ENCODE peak calls at places on chromosomes 6 and 20, in nine cellular contexts. N is CD8-positive, alpha-beta T cell; G is stomach; P is brain microvascular endothelial cell; S is lung; J is GM12878; E is mammary epithelial cell; V is effector memory CD4-positive, alpha-beta T cell; R is RWPE1. L is an unnamed sample.

GRCh38 chr20:49896204-49896603 is 19.1 kb downstream of the SPATA2 start:
- DNase-seq in J (no peak), E (no peak), R (no peak), N (no peak), S (no peak), V (no peak), G (no peak), P (no peak), L (peak)

GRCh38 chr20:4091332-4092135 is 76.2 kb upstream of the RNF24 start:
- DNase-seq in G (peak), E (peak), P (peak), N (peak), J (no peak), S (peak), R (peak), V (no peak), L (peak)

GRCh38 chr6:455006-455585 is 63.5 kb downstream of the IRF4 start:
- DNase-seq in N (no peak), J (no peak), S (no peak), V (no peak), G (no peak), E (no peak), R (peak), P (no peak), L (no peak)

GRCh38 chr6:105740946-105741605 is 338.2 kb upstream of the PREP start:
- DNase-seq in R (no peak), G (no peak), J (no peak), P (no peak), E (no peak), S (no peak), V (no peak), N (no peak), L (no peak)

GRCh38 chr6:151609146-151609962 is 115.5 kb downstream of the CCDC170 start:
- DNase-seq in R (no peak), G (no peak), N (no peak), S (no peak), J (no peak), V (no peak), E (no peak), P (no peak), L (no peak)

GRCh38 chr20:36849333-36850065 is 26.4 kb upstream of the TLDC2 start:
- DNase-seq in P (no peak), J (no peak), S (no peak), N (no peak), E (no peak), V (no peak), R (no peak), G (no peak), L (no peak)

GRCh38 chr6:106053484-106053883 is 32.7 kb upstream of the PRDM1 start:
- DNase-seq in P (no peak), R (no peak), S (peak), N (no peak), E (no peak), V (no peak), G (no peak), J (no peak), L (no peak)

GRCh38 chr6:68339488-68339887 is 295.6 kb upstream of the ADGRB3 start:
- DNase-seq in J (no peak), G (no peak), P (no peak), V (no peak), R (no peak), S (no peak), N (no peak), E (no peak), L (no peak)

GRCh38 chr6:165110871-165111270 is 198.5 kb downstream of the C6orf118 start:
- DNase-seq in G (no peak), R (no peak), P (no peak), J (no peak), E (no peak), V (no peak), N (no peak), S (no peak), L (no peak)

GRCh38 chr6:131167773-131168172 is 32.5 kb downstream of the AKAP7 start:
- DNase-seq in J (no peak), P (no peak), V (no peak), G (no peak), R (no peak), E (no peak), S (no peak), N (no peak), L (no peak)

GRCh38 chr6:52186075-52186474 is at the start of gene IL17A:
- DNase-seq in S (no peak), J (no peak), E (no peak), N (no peak), P (no peak), G (no peak), R (no peak), V (no peak), L (no peak)

GRCh38 chr6:153056308-153056707 is 53.8 kb upstream of the MTRF1L start:
- DNase-seq in S (no peak), E (peak), P (no peak), J (no peak), R (no peak), V (no peak), N (no peak), G (no peak), L (no peak)

GRCh38 chr6:13203145-13203544 is 125.2 kb downstream of the TBC1D7 start:
- DNase-seq in S (no peak), G (no peak), J (no peak), R (no peak), V (no peak), P (no peak), E (no peak), N (no peak), L (peak)

GRCh38 chr6:122730775-122731386 is 48.6 kb upstream of the FABP7 start:
- DNase-seq in N (no peak), S (no peak), E (peak), G (no peak), R (peak), J (no peak), P (peak), V (no peak), L (no peak)

GRCh38 chr6:24743265-24743943 is 24.4 kb upstream of the C6orf62 start:
- DNase-seq in E (peak), P (peak), R (peak), J (peak), G (peak), N (no peak), S (peak), V (no peak), L (no peak)

GRCh38 chr20:32465092-32465900 is 107.2 kb downstream of the ASXL1 start:
- DNase-seq in P (peak), J (no peak), R (no peak), G (peak), N (no peak), E (peak), V (no peak), S (peak), L (peak)

GRCh38 chr6:153125032-153125431 is 6.0 kb downstream of the RGS17 start:
- DNase-seq in P (no peak), E (no peak), S (no peak), G (no peak), J (no peak), R (no peak), N (no peak), V (no peak), L (no peak)

GRCh38 chr6:137547601-137548000 is 53.4 kb upstream of the OLIG3 start:
- DNase-seq in R (no peak), J (no peak), S (no peak), P (no peak), G (no peak), N (no peak), E (no peak), V (no peak), L (no peak)

GRCh38 chr6:91562955-91563354 is 976.1 kb upstream of the MAP3K7 start:
- DNase-seq in V (no peak), G (no peak), R (no peak), S (no peak), E (no peak), N (no peak), J (no peak), P (peak), L (no peak)

GRCh38 chr20:1212607-1213396 is 9.5 kb downstream of the C20orf202 start:
- DNase-seq in J (no peak), E (peak), N (peak), S (peak), R (peak), P (peak), V (peak), G (peak), L (peak)

GRCh38 chr20:35616465-35617396 is 1.1 kb downstream of the SPAG4 start:
- DNase-seq in G (peak), V (peak), E (peak), S (peak), R (peak), P (peak), N (peak), J (peak), L (peak)

GRCh38 chr6:53069431-53069830 is 4.2 kb downstream of the FBXO9 start:
- DNase-seq in P (no peak), G (no peak), S (no peak), V (no peak), N (no peak), E (no peak), J (no peak), R (no peak), L (no peak)

GRCh38 chr20:38303908-38304379 is at the start of gene BPI:
- DNase-seq in S (peak), V (no peak), R (no peak), G (peak), J (no peak), E (no peak), N (no peak), P (no peak), L (peak)

GRCh38 chr20:44176833-44177533 is 10.0 kb downstream of the JPH2 start:
- DNase-seq in G (peak), N (no peak), V (no peak), R (peak), S (no peak), J (no peak), E (no peak), P (no peak), L (no peak)

GRCh38 chr6:4583026-4583425 is 193.2 kb upstream of the CDYL start:
- DNase-seq in P (peak), G (no peak), R (no peak), E (no peak), S (no peak), V (no peak), N (no peak), J (no peak), L (no peak)

GRCh38 chr6:38871745-38872568 is 156.8 kb downstream of the DNAH8 start:
- DNase-seq in E (peak), R (peak), S (peak), J (no peak), N (peak), V (peak), P (peak), G (peak), L (peak)

GRCh38 chr20:47642118-47642517 is 140.4 kb downstream of the NCOA3 start:
- DNase-seq in P (no peak), S (no peak), J (no peak), N (no peak), R (no peak), G (no peak), V (no peak), E (no peak), L (no peak)

GRCh38 chr6:15870354-15871043 is 207.7 kb upstream of the DTNBP1 start:
- DNase-seq in R (no peak), P (peak), S (no peak), V (no peak), G (no peak), E (no peak), J (no peak), N (no peak), L (peak)

DNA sequence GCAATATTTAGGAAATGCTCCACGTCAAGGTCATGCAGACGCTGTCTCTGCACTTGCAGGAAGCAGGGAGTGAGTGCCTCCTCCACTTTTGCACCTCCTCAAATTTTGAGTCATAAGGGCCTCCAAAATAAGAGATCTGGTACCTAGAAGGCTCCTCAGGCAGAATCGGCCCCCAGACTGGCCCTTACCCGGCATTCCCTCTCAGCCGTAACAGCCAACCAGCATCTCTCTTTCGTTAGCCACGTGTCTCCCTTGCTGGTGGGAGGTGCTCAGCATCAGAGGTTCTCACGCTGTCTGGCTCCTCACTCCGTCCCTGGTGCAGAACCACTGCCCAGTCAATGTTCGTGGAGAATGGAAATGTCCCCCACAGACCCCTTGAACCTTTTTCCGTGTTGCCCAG is 75.3 kb downstream of the ANKRD60 start:
- DNase-seq in V (no peak), G (no peak), E (no peak), P (no peak), R (no peak), S (no peak), J (no peak), N (no peak), L (no peak)
- H3K27ac ChIP-seq in V (no peak), G (no peak), E (no peak), P (no peak), R (no peak), S (no peak), J (no peak), N (no peak), L (no peak)

GRCh38 chr6:40172272-40172671 is 238.0 kb upstream of the MOCS1 start:
- DNase-seq in S (no peak), N (no peak), G (no peak), P (no peak), R (no peak), J (no peak), E (no peak), V (no peak), L (no peak)
- H3K27ac ChIP-seq in S (no peak), N (no peak), G (no peak), P (no peak), R (no peak), J (no peak), E (no peak), V (no peak), L (no peak)

DNA sequence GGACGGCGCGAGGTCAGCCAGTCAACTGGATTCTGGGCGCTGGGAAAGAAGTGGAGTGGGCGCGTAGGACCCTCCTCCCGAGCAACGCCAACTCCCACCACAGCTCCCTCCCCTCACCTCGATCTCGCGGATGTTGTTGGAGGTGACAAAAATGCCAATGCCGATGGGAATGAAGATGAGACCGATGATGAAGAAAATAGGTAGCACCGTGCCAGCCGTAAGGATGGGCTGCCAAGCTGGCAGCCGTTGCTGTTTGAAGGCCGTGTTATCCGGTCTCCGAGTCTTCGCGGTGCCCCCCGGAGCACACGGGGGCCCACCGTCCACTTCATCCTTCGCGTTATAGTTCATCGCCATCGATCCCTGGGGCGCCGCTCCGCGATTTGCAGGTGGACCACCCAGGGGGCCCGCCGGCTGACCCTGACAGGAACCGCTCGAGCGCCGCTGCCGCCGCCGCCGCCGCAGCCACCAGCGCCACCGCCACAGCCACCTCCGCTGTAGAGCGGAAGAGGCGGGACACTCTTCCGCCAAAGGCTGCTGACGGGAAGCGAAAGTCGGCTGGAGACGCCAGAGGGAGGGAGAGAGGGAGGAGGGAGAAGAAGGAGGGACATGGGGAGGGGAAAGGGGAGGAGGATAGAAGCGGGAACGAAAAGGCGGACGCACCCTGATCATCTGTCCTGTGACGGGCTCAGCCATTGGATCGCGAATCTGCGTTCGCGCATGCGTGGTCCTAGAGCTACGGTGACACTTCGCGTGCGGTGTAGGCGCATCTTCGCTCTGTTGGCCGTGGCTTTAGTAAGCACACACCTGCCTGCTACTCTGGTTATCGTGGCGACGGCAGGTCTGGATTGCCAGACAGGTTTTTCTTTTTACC is at the start of gene TMEM30A:
- DNase-seq in S (peak), E (peak), G (peak), J (peak), P (peak), R (peak), N (peak), V (peak), L (peak)
- H3K27ac ChIP-seq in S (peak), E (peak), G (peak), J (peak), P (peak), R (peak), N (peak), V (peak), L (peak)

GRCh38 chr20:13865825-13866351 is 81.1 kb downstream of the NDUFAF5 start:
- DNase-seq in G (no peak), R (no peak), N (no peak), V (no peak), J (no peak), E (peak), P (no peak), S (no peak), L (peak)
- H3K27ac ChIP-seq in G (peak), R (no peak), N (no peak), V (no peak), J (no peak), E (no peak), P (no peak), S (no peak), L (peak)

GRCh38 chr20:13285408-13285807 is 64.3 kb downstream of the ISM1 start:
- DNase-seq in S (no peak), E (no peak), P (no peak), R (no peak), J (no peak), G (no peak), V (no peak), N (no peak), L (no peak)

GRCh38 chr20:13284830-13285229 is 63.8 kb downstream of the ISM1 start:
- DNase-seq in V (no peak), J (no peak), P (no peak), S (no peak), G (no peak), E (peak), R (no peak), N (no peak), L (no peak)

GRCh38 chr20:13288357-13288756 is 67.3 kb downstream of the ISM1 start:
- DNase-seq in S (no peak), E (no peak), V (no peak), P (no peak), N (no peak), J (no peak), G (no peak), R (no peak), L (no peak)

GRCh38 chr20:13286052-13286451 is 65.0 kb downstream of the ISM1 start:
- DNase-seq in R (no peak), N (no peak), E (peak), S (no peak), J (no peak), G (no peak), V (no peak), P (no peak), L (no peak)

DNA sequence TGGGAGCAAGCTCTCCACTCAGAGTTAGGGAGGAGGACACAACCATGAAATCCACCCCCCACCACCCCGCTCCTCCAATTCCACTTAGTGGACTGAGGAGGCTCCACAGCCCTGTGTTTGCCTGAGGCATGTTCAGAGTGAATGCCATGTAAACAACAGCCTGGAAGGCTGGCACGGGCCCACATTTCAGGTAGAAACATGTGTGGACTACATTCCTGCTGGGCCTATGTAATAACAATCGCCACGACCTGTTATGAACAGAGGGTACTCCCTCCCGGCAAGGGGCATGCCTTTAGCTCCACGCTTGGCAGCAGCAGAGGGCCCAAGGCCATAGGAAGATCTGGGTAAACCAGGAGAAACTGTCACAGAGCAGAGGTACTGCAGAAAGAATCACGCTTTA is 65.5 kb downstream of the ISM1 start:
- DNase-seq in J (no peak), S (peak), R (peak), G (no peak), P (no peak), N (no peak), V (no peak), E (peak), L (no peak)
- H3K27ac ChIP-seq in J (no peak), S (no peak), R (peak), G (no peak), P (no peak), N (no peak), V (no peak), E (peak), L (no peak)

GRCh38 chr6:2000962-2001361 is 244.4 kb downstream of the GMDS start:
- DNase-seq in E (no peak), S (no peak), G (no peak), P (no peak), V (no peak), N (no peak), R (no peak), J (no peak), L (no peak)
- H3K27ac ChIP-seq in E (no peak), S (no peak), G (no peak), P (no peak), V (no peak), N (no peak), R (no peak), J (no peak), L (no peak)

GRCh38 chr6:5994999-5995698 is 11.6 kb downstream of the NRN1 start:
- DNase-seq in R (no peak), N (no peak), V (no peak), P (no peak), E (no peak), G (no peak), J (no peak), S (no peak), L (no peak)

GRCh38 chr6:5996701-5997419 is 9.9 kb downstream of the NRN1 start:
- DNase-seq in P (peak), N (no peak), V (no peak), J (no peak), E (peak), S (no peak), R (no peak), G (no peak), L (no peak)

GRCh38 chr6:5994234-5994998 is 12.3 kb downstream of the NRN1 start:
- DNase-seq in S (no peak), V (no peak), P (no peak), N (no peak), G (no peak), E (no peak), R (no peak), J (no peak), L (no peak)

GRCh38 chr6:5997420-5998093 is 9.2 kb downstream of the NRN1 start:
- DNase-seq in P (no peak), N (no peak), S (no peak), G (no peak), J (no peak), E (peak), V (no peak), R (no peak), L (peak)

GRCh38 chr6:5995705-5996686 is 10.7 kb downstream of the NRN1 start:
- DNase-seq in V (no peak), G (no peak), E (peak), R (peak), S (peak), P (peak), J (no peak), N (no peak), L (peak)
- H3K27ac ChIP-seq in V (no peak), G (no peak), E (no peak), R (no peak), S (peak), P (no peak), J (no peak), N (no peak), L (no peak)

GRCh38 chr20:10077886-10078285 is 43.1 kb downstream of the ANKEF1 start:
- DNase-seq in J (no peak), N (no peak), E (no peak), S (no peak), G (no peak), P (no peak), R (no peak), V (no peak), L (no peak)

GRCh38 chr20:10076126-10077080 is 41.6 kb downstream of the ANKEF1 start:
- DNase-seq in G (peak), P (no peak), J (no peak), R (peak), V (no peak), N (no peak), E (peak), S (no peak), L (no peak)

GRCh38 chr20:10077081-10077471 is 42.3 kb downstream of the ANKEF1 start:
- DNase-seq in N (no peak), J (no peak), V (no peak), R (no peak), P (no peak), E (no peak), S (no peak), G (no peak), L (no peak)

GRCh38 chr20:10079964-10080363 is 45.2 kb downstream of the ANKEF1 start:
- DNase-seq in N (no peak), S (no peak), P (peak), E (peak), R (peak), G (no peak), J (no peak), V (no peak), L (no peak)

DNA sequence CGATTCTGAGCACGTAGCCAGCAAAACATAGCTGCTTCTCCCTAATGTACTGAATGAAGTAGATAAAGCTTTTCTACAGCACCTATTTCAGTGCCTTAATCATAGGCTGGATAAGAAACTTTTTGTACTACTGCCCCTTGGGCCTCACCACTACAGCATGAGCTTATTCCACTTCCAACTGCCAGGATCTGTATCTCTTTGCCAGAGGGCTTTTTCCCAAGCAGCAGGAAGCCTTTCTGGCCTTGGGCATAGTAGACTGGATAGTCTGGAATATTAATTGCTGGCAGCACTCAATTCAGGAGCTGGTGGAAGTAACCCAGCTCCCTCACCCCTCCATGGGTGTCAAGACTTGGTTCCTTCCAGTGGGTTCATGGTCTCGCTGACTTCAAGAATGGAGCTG is 43.6 kb downstream of the ANKEF1 start:
- DNase-seq in N (no peak), S (no peak), E (no peak), R (no peak), P (no peak), J (no peak), G (peak), V (no peak), L (no peak)
- H3K27ac ChIP-seq in N (no peak), S (peak), E (no peak), R (peak), P (no peak), J (no peak), G (peak), V (no peak), L (no peak)